ENCODE peak calls at places on chromosomes 6 and 20, in nine cellular contexts. N, G, E, Q, X, M, B, C and Y are unnamed samples.

GRCh38 chr20:49252556-49253350 is 25.1 kb downstream of the ZNFX1 start:
- DNase-seq in N (no peak), G (no peak), E (no peak), Q (no peak), X (no peak), M (no peak), B (no peak), C (no peak), Y (no peak)

GRCh38 chr6:24564081-24564480 is 69.3 kb downstream of the ALDH5A1 start:
- DNase-seq in N (no peak), G (no peak), E (no peak), Q (no peak), X (no peak), M (no peak), B (no peak), C (no peak), Y (no peak)

GRCh38 chr20:44032583-44033138 is 118.0 kb downstream of the TOX2 start:
- DNase-seq in N (no peak), G (no peak), E (no peak), Q (no peak), X (no peak), M (no peak), B (no peak), C (peak; percentile 33), Y (no peak)

GRCh38 chr20:47762699-47763098 is 22.6 kb downstream of the SULF2 start:
- DNase-seq in N (no peak), G (no peak), E (no peak), Q (no peak), X (no peak), M (no peak), B (no peak), C (no peak), Y (no peak)

GRCh38 chr6:90574610-90575009 is 12.3 kb downstream of the MAP3K7 start:
- DNase-seq in N (no peak), G (no peak), E (no peak), Q (no peak), X (no peak), M (no peak), B (no peak), C (no peak), Y (no peak)

GRCh38 chr20:33908351-33908750 is 85.4 kb upstream of the RALY start:
- DNase-seq in N (no peak), G (no peak), E (no peak), Q (no peak), X (no peak), M (no peak), B (no peak), C (no peak), Y (no peak)

GRCh38 chr6:136086686-136087085 is 163.4 kb downstream of the MTFR2 start:
- DNase-seq in N (no peak), G (no peak), E (no peak), Q (no peak), X (no peak), M (no peak), B (no peak), C (no peak), Y (no peak)

GRCh38 chr6:39378175-39378889 is 55.8 kb upstream of the KCNK16 start:
- DNase-seq in N (no peak), G (no peak), E (no peak), Q (no peak), X (no peak), M (no peak), B (no peak), C (no peak), Y (no peak)

GRCh38 chr20:53960586-53961386 is 109.6 kb downstream of the BCAS1 start:
- DNase-seq in N (no peak), G (no peak), E (no peak), Q (no peak), X (no peak), M (no peak), B (no peak), C (no peak), Y (no peak)

GRCh38 chr6:128963561-128963960 is 80.6 kb downstream of the LAMA2 start:
- DNase-seq in N (no peak), G (no peak), E (no peak), Q (no peak), X (no peak), M (no peak), B (no peak), C (no peak), Y (no peak)

GRCh38 chr6:156826290-156826955 is 49.2 kb downstream of the ARID1B start:
- DNase-seq in N (no peak), G (no peak), E (no peak), Q (no peak), X (no peak), M (no peak), B (no peak), C (no peak), Y (no peak)

GRCh38 chr20:58054744-58055373 is 173.6 kb downstream of the ANKRD60 start:
- DNase-seq in N (peak; percentile 88), G (peak; percentile 83), E (peak; percentile 48), Q (no peak), X (no peak), M (no peak), B (peak; percentile 71), C (no peak), Y (peak; percentile 96)

GRCh38 chr20:31566332-31566657 is 38.8 kb upstream of the ID1 start:
- DNase-seq in N (no peak), G (no peak), E (no peak), Q (no peak), X (no peak), M (no peak), B (no peak), C (no peak), Y (no peak)

GRCh38 chr20:53959849-53960585 is 110.4 kb downstream of the BCAS1 start:
- DNase-seq in N (no peak), G (no peak), E (no peak), Q (no peak), X (peak; percentile 57), M (no peak), B (no peak), C (no peak), Y (no peak)

GRCh38 chr20:57429579-57430202 is 38.5 kb downstream of the RBM38 start:
- DNase-seq in N (no peak), G (no peak), E (no peak), Q (no peak), X (peak; percentile 69), M (peak; percentile 23), B (no peak), C (no peak), Y (no peak)

GRCh38 chr20:56630086-56630493 is 984 bp downstream of the TFAP2C start:
- DNase-seq in N (no peak), G (peak; percentile 90), E (peak; percentile 91), Q (peak; percentile 43), X (no peak), M (peak; percentile 54), B (peak; percentile 93), C (peak; percentile 81), Y (no peak)

GRCh38 chr20:17823382-17824144 is 123.8 kb downstream of the BANF2 start:
- DNase-seq in N (no peak), G (no peak), E (no peak), Q (no peak), X (peak; percentile 36), M (no peak), B (no peak), C (no peak), Y (no peak)
- TF ChIP-seq POLR2AphosphoS5 in N (no peak), G (no peak), E (no peak), Q (no peak), X (no peak), M (no peak), B (no peak), C (no peak), Y (no peak)

GRCh38 chr6:8080338-8081151 is 16.4 kb upstream of the BLOC1S5 start:
- DNase-seq in N (no peak), G (no peak), E (no peak), Q (no peak), X (peak; percentile 73), M (no peak), B (no peak), C (no peak), Y (no peak)
- H3K4me3 ChIP-seq in N (no peak overlapping the region), G (no peak overlapping the region), E (no peak overlapping the region), Q (no peak overlapping the region), X (no peak overlapping the region), M (no peak overlapping the region), B (no peak overlapping the region), C (no peak overlapping the region), Y (no peak overlapping the region)

GRCh38 chr20:25586877-25587276 is 1.5 kb upstream of the NINL start:
- DNase-seq in N (no peak), G (no peak), E (no peak), Q (no peak), X (no peak), M (no peak), B (no peak), C (no peak), Y (no peak)

GRCh38 chr20:25580711-25581110 is 4.6 kb downstream of the NINL start:
- DNase-seq in N (no peak), G (no peak), E (no peak), Q (peak; percentile 47), X (no peak), M (no peak), B (no peak), C (no peak), Y (no peak)

GRCh38 chr20:25588491-25588890 is 3.2 kb upstream of the NINL start:
- DNase-seq in N (no peak), G (no peak), E (no peak), Q (no peak), X (no peak), M (no peak), B (no peak), C (no peak), Y (no peak)

GRCh38 chr20:25587536-25587935 is 2.2 kb upstream of the NINL start:
- DNase-seq in N (no peak), G (no peak), E (no peak), Q (no peak), X (no peak), M (no peak), B (no peak), C (no peak), Y (no peak)

DNA sequence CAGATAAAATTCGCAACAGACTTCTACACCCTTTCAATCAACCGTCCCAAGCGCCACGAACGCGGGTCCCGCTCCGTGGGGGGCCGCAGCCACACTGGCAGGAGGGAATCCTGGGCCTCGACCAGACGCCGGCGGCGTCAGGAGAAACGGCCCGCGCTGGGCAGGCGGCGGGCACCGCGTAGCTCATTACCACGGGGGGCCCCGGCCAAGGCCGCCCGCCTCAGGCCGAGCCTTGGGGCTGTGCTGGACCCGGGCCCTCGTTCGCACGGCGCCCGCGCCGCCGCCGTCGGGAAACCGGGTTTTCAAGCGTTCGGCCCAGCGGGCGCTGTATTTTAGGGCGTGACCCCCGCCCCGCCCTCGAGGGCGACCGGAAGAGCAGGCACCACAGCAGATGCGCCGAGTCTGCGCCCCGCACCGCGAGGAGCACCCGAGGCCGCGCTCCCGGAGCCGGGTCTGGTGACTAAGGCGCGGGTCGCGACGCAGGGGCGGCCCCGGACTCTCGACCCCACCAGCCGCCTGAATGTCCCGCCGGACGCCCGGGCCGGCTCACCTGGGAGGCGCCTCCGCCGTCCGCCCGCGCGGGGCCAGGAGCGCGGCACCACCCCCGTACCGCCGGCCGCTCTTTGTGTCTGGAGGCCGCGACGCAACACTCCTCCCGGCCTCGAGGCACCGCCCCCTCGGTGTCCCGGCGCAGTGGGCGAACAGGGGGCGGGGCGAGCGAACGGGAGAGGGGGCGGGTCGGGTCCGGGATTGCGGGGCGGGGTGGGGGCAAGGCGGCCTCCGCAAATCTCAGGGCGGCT is at the start of gene NINL:
- DNase-seq in N (no peak), G (no peak), E (peak; percentile 89), Q (peak; percentile 63), X (peak; percentile 82), M (no peak), B (peak; percentile 49), C (peak; percentile 78), Y (no peak)
- TF ChIP-seq POLR2A in N (no peak), G (no peak), E (peak; percentile 89), Q (no peak), X (peak; percentile 96), M (peak; percentile 57), B (peak; percentile 60), C (no peak), Y (peak; percentile 67)

GRCh38 chr6:2872417-2873358 is 30.4 kb downstream of the SERPINB9 start:
- DNase-seq in N (peak; percentile 91), G (no peak), E (no peak), Q (no peak), X (no peak), M (no peak), B (no peak), C (no peak), Y (no peak)
- TF ChIP-seq POLR2AphosphoS5 in N (no peak), G (no peak), E (no peak), Q (no peak), X (no peak), M (no peak), B (no peak), C (no peak), Y (no peak)